ENCODE peak calls at places on chromosomes 2 and 18, in six cellular contexts. R, Z, H, P, V and E are unnamed samples.
A peak's percentile ranks its signal among the peaks of the same experiment; 100 is the strongest.

GRCh38 chr18:51385270-51385669 is 187.8 kb upstream of the MEX3C start:
- DNase-seq in P (no peak), H (no peak), Z (no peak), R (no peak), V (no peak), E (no peak)

GRCh38 chr2:196597531-196597930 is 42.0 kb upstream of the CCDC150 start:
- DNase-seq in H (no peak), R (no peak), Z (no peak), V (no peak), P (no peak), E (no peak)

GRCh38 chr18:711330-711692 is 1.1 kb downstream of the ENOSF1 start:
- DNase-seq in Z (no peak), H (peak; percentile 26), P (no peak), R (peak; percentile 54), V (no peak), E (peak; percentile 36)

GRCh38 chr2:231715988-231716616 is 7.8 kb downstream of the PTMA start:
- DNase-seq in R (peak; percentile 61), V (no peak), P (no peak), Z (no peak), H (no peak), E (no peak)

GRCh38 chr2:86046985-86047384 is 58.7 kb downstream of the POLR1A start:
- DNase-seq in P (no peak), R (no peak), Z (no peak), H (no peak), V (no peak), E (no peak)

GRCh38 chr2:178279142-178279541 is 84.8 kb downstream of the OSBPL6 start:
- DNase-seq in H (no peak), V (no peak), P (no peak), R (no peak), Z (no peak), E (peak; percentile 54)

GRCh38 chr2:152380261-152381055 is 45.5 kb downstream of the FMNL2 start:
- DNase-seq in V (no peak), H (no peak), Z (no peak), P (no peak), R (no peak), E (no peak)

GRCh38 chr2:54471221-54471711 is 15.1 kb downstream of the SPTBN1 start:
- DNase-seq in H (no peak), R (no peak), P (no peak), V (peak; percentile 90), Z (peak; percentile 55), E (no peak)

GRCh38 chr18:63131106-63131943 is 188.2 kb downstream of the BCL2 start:
- DNase-seq in R (peak; percentile 16), V (peak; percentile 16), Z (no peak), P (no peak), H (peak; percentile 53), E (peak; percentile 86)

GRCh38 chr2:161273038-161273760 is 35.0 kb upstream of the PSMD14 start:
- DNase-seq in Z (peak; percentile 23), R (peak; percentile 43), H (peak; percentile 45), P (peak; percentile 69), V (peak; percentile 64), E (peak; percentile 94)

GRCh38 chr2:98134138-98134537 is 47.2 kb downstream of the VWA3B start:
- DNase-seq in H (no peak), V (no peak), R (no peak), P (no peak), Z (peak; percentile 15), E (peak; percentile 32)

GRCh38 chr18:77013777-77014525 is 118.6 kb downstream of the MBP start:
- DNase-seq in H (no peak), V (no peak), P (no peak), Z (no peak), R (no peak), E (no peak)

GRCh38 chr2:69149631-69150215 is 136.7 kb downstream of the ANTXR1 start:
- DNase-seq in Z (no peak), P (no peak), R (no peak), H (peak; percentile 44), V (no peak), E (peak; percentile 78)
- TF ChIP-seq POLR2AphosphoS5 in Z (no peak), P (no peak), R (no peak), H (no peak), V (no peak), E (no peak)

DNA sequence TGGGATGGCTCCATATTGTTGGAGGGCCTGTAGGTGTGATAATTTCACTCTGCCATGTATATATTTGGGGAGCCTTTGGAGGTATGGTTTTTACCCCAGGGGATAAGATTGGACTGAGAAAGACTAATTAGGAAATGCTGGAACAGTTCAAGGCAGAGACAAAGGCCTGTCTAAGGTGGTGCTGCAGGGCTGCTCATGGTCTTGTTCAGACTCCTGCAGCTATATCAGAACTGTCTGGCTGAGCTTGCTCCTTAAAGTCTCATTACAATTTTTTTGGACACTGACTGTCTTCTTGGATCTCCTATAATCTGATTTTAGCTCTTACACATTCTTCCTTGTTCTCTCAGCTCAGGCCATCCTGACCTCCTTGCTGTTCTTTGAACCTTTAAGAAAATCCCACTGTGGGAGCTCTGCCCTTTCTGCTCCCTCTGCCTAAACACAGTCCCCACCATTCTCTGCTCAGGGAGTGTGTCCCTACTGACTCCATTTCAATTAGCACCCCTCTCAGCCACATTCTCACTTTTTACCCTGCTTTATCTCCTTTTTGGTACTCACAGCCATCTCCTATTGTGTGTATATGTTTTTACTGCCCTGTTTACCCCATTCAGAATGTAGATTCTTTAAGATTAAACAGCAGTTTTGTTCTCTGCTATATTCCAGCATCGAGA is 468.7 kb upstream of the FANCL start:
- DNase-seq in R (peak; percentile 18), H (no peak), Z (no peak), V (no peak), P (no peak), E (no peak)
- H2AFZ ChIP-seq in R (peak overlapping the region; percentile 90), H (no peak overlapping the region), Z (no peak overlapping the region), V (no peak overlapping the region), P (no peak overlapping the region), E (no peak overlapping the region)

DNA sequence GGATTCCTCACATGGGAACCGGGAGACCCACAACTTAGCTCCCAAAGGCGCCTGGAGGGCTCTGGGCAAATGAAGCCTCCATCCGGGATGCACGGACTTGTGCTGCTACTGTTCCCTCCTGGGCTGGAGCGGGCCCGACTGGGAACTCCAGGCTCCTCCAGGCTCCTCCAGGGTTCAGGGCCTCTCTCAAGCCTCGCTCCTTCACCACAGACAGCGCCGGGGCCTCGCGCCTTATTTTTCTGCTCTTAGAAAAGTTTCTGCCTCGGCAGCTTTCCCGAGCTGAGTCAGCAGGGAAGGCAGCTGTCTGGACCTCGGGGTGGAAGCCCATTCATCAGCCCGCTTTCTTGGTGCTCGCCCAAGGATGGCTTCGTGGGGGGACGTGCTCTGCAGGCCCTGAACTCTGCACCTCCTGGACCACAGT is 13.0 kb upstream of the TEX51 start:
- DNase-seq in P (no peak), Z (no peak), R (no peak), H (no peak), V (no peak), E (peak; percentile 44)
- TF ChIP-seq REST in P (no peak), Z (no peak), R (no peak), H (no peak), V (no peak), E (no peak)

DNA sequence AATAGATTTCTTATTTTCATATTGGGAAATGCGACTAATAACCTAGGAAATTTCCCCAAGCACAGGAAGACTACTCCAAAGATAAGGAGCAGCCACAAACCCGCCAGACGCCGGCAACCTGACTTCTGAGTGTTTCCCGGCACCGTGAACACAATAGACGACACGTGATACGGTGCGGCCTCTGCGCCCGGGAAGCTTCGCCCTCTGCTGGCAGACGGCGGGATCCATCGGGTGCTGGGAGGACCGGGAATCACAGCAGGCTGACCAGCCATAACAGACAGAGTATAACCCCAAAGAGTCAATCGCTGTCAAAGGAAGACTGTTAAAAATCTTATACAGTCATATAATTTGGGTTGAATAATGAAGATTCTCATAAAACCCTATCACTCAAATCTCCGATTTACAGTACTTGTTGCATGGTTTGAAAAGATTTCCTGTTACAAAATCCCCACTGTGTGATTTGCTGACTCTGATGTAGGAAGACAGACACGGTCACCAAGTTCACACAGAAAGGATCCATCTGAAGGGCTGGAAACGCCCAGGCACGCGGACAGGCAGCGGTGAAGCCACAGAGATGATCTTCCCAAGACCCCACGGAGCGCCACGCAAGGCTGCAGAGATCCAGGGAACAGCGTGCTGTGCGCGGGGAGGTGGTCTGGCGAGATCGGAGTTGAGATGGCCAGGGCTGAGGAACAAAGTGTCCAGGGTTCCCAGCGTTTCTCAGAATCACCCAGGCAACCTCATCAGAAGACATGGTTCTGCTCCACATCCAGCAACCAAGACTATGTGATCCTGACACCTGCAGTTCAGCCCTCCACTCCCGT is 73.8 kb downstream of the EIPR1 start:
- DNase-seq in V (peak; percentile 73), Z (peak; percentile 7), H (peak; percentile 97), P (peak; percentile 28), R (peak; percentile 86), E (peak; percentile 92)
- TF ChIP-seq POLR2AphosphoS5 in V (no peak), Z (no peak), H (peak; percentile 32), P (no peak), R (no peak), E (no peak)

GRCh38 chr2:233059797-233060499 is at the start of gene INPP5D:
- DNase-seq in Z (no peak), P (no peak), R (no peak), V (peak; percentile 59), H (no peak), E (no peak)
- H2AFZ ChIP-seq in Z (peak within 1 kb of the TSS; percentile 81), P (no peak within 1 kb of the TSS), R (peak within 1 kb of the TSS; percentile 90), V (peak within 1 kb of the TSS; percentile 24), H (no peak within 1 kb of the TSS), E (peak within 1 kb of the TSS; percentile 18)

DNA sequence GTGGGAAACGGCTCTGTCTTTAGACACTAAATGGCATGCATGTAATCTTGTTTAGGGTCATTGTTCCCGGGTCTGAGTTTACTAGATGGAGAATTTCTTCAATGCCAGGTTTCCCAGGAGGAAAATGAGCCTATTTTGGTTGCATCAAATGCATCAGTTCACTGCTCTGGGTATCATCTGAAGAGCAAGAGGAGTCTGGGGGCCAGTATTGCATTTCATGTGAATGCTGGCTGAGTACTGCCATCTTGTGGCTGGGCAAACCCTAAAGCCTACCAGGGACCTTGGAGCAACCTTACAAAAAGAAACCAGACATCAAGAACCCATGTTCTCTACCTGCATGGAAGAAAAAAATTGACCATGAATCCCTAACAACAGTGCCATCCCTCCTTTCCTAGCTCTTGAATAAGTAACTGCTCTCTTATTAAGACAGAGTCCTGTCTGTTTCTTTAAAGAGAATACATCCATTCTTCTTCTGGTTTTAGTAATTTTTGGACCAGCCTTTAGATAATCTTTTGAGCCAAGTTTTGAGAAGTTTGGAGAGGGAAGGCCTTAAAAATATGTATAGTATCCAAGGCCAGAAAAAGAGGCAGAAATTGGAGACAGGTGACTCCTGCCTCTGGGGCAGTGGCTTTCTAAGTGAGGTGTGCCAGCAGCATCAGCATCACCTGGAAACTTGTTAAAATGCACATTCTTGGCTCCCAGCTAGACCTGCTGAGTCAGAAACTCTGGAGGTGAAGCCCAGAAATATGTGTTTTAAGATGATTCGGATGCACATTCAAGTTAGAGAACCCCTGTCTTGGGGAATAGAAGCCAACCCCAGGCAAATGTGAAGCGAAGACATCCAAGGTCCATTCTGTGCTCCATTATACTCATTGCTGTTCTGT is 261.0 kb upstream of the CXCR4 start:
- DNase-seq in H (peak; percentile 61), R (peak; percentile 36), P (peak; percentile 39), Z (no peak), V (peak; percentile 35), E (peak; percentile 81)
- TF ChIP-seq REST in H (no peak), R (no peak), P (no peak), Z (no peak), V (no peak), E (no peak)

GRCh38 chr2:64634338-64635267 is 19.1 kb downstream of the SERTAD2 start:
- DNase-seq in Z (no peak), P (no peak), V (no peak), R (no peak), H (no peak), E (no peak)
- TF ChIP-seq POLR2AphosphoS5 in Z (no peak), P (no peak), V (no peak), R (no peak), H (no peak), E (no peak)

GRCh38 chr18:32470136-32470712 is 458 bp downstream of the GAREM1 start:
- DNase-seq in H (no peak), Z (no peak), R (no peak), V (no peak), P (no peak), E (peak; percentile 38)
- H2AFZ ChIP-seq in H (peak overlapping the region; percentile 83), Z (peak overlapping the region; percentile 74), R (peak overlapping the region; percentile 82), V (no peak overlapping the region), P (no peak overlapping the region), E (peak overlapping the region; percentile 49)